ENCODE peak calls at places on chromosomes 13 and 19, in ten cellular contexts. Z is mammary epithelial cell, C is AG04450, Y is cardiac fibroblast, D is WERI-Rb-1, N is SK-N-SH, O is heart left ventricle, G is astrocyte of the cerebellum, P is neural progenitor cell, J is RWPE1. I is an unnamed sample.

GRCh38 chr13:36098080-36098479 is 33.1 kb downstream of the DCLK1 start:
- DNase-seq in D (no peak), G (no peak), N (no peak), O (no peak), J (no peak), C (no peak), Y (peak; percentile 7), P (no peak), Z (no peak), I (no peak)

GRCh38 chr13:24004971-24005370 is 107.7 kb upstream of the C1QTNF9B start:
- DNase-seq in C (no peak), Y (no peak), Z (no peak), O (no peak), G (no peak), D (no peak), N (no peak), J (no peak), P (no peak), I (no peak)

GRCh38 chr19:18194554-18195238 is 1.7 kb downstream of the MPV17L2 start:
- DNase-seq in D (no peak), J (peak; percentile 63), O (no peak), Z (no peak), C (no peak), G (peak; percentile 65), N (peak; percentile 88), Y (no peak), P (peak; percentile 58), I (no peak)

GRCh38 chr13:90752070-90752469 is 595.4 kb upstream of the MIR17HG start:
- DNase-seq in N (no peak), O (no peak), D (no peak), C (no peak), Y (no peak), Z (no peak), J (no peak), G (no peak), P (no peak), I (no peak)

GRCh38 chr13:101522607-101523006 is 70.1 kb downstream of the ITGBL1 start:
- DNase-seq in N (no peak), J (no peak), D (no peak), Y (no peak), Z (no peak), P (no peak), C (no peak), G (no peak), O (no peak), I (no peak)

GRCh38 chr19:14107581-14108461 is 9.7 kb downstream of the PRKACA start:
- DNase-seq in Y (peak; percentile 91), G (no peak), O (peak; percentile 90), C (no peak), J (no peak), P (no peak), Z (no peak), D (no peak), N (no peak), I (no peak)

GRCh38 chr19:7063764-7064418 is 5.4 kb upstream of the MBD3L3 start:
- DNase-seq in N (no peak), G (no peak), Y (no peak), C (no peak), D (no peak), J (no peak), Z (no peak), O (no peak), P (no peak), I (no peak)

GRCh38 chr19:10699650-10700335 is 1.4 kb upstream of the QTRT1 start:
- DNase-seq in Z (peak; percentile 30), C (peak; percentile 23), J (peak; percentile 42), N (peak; percentile 55), P (peak; percentile 70), D (peak; percentile 65), O (no peak), Y (peak; percentile 81), G (peak; percentile 24), I (no peak)

GRCh38 chr19:13825489-13826475 is 30.5 kb downstream of the ZSWIM4 start:
- DNase-seq in C (no peak), Z (no peak), Y (peak; percentile 32), J (no peak), O (no peak), P (peak; percentile 75), D (peak; percentile 55), N (peak; percentile 80), G (no peak), I (no peak)

GRCh38 chr19:34645551-34645950 is 31.4 kb downstream of the SCGB2B2 start:
- DNase-seq in J (no peak), G (no peak), D (peak; percentile 60), O (no peak), C (no peak), N (peak; percentile 77), Y (no peak), Z (no peak), P (no peak), I (no peak)

GRCh38 chr13:97120976-97121375 is 101.2 kb upstream of the MBNL2 start:
- DNase-seq in C (no peak), P (no peak), Z (peak; percentile 33), G (no peak), J (no peak), D (no peak), N (no peak), O (no peak), Y (no peak), I (no peak)

GRCh38 chr19:3573162-3573857 is 566 bp downstream of the HMG20B start:
- DNase-seq in O (peak; percentile 55), N (no peak), C (no peak), Z (no peak), G (no peak), J (no peak), Y (no peak), P (peak; percentile 61), D (no peak), I (no peak)

GRCh38 chr13:49066856-49067255 is 91.1 kb downstream of the FNDC3A start:
- DNase-seq in Z (no peak), N (no peak), O (no peak), D (no peak), C (no peak), P (no peak), J (no peak), G (no peak), Y (no peak), I (no peak)

GRCh38 chr19:50214699-50215543 is 11.5 kb downstream of the MYH14 start:
- DNase-seq in P (peak; percentile 61), C (no peak), G (no peak), Z (no peak), Y (no peak), J (peak; percentile 34), N (no peak), D (no peak), O (no peak), I (no peak)

GRCh38 chr13:97978661-97979450 is 25.4 kb downstream of the IPO5 start:
- DNase-seq in P (peak; percentile 85), C (no peak), J (no peak), Z (no peak), Y (peak; percentile 69), D (no peak), O (no peak), G (peak; percentile 36), N (no peak), I (no peak)

GRCh38 chr13:113495494-113496251 is 5.2 kb upstream of the DCUN1D2 start:
- DNase-seq in D (no peak), J (no peak), N (no peak), G (no peak), O (peak; percentile 52), Z (no peak), Y (peak; percentile 25), C (no peak), P (peak; percentile 55), I (no peak)

GRCh38 chr19:7265963-7266362 is 28.3 kb downstream of the INSR start:
- DNase-seq in O (no peak), D (no peak), Y (no peak), N (no peak), J (no peak), G (no peak), Z (no peak), C (no peak), P (no peak), I (no peak)

DNA sequence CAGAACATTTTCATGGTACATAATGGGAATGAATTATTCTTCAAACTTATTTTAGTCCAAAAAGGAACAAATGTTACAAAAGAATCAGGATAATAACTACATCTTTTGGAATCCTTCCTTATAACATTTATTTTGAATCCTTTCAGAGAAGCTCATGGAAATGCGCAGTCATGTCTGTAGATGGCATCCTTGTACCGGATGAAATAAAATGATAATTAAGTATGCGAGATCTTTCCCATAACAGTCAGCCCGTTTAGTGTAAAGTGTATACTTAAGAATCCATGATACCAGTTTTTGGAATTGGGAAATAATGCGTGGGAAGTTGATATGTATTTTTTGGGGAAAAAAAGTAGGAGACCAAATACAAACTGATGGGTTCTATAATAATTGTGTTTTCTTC is 418.8 kb downstream of the GPC5 start:
- DNase-seq in C (no peak), N (peak; percentile 17), O (no peak), G (no peak), D (peak; percentile 36), Y (peak; percentile 6), J (no peak), Z (peak; percentile 3), P (no peak), I (no peak)
- TF ChIP-seq CTCF in C (peak; percentile 36), N (peak; percentile 64), O (peak; percentile 20), G (peak; percentile 36), D (peak; percentile 46), Y (no peak), J (no peak), Z (peak; percentile 29), P (peak; percentile 31), I (peak; percentile 44)

DNA sequence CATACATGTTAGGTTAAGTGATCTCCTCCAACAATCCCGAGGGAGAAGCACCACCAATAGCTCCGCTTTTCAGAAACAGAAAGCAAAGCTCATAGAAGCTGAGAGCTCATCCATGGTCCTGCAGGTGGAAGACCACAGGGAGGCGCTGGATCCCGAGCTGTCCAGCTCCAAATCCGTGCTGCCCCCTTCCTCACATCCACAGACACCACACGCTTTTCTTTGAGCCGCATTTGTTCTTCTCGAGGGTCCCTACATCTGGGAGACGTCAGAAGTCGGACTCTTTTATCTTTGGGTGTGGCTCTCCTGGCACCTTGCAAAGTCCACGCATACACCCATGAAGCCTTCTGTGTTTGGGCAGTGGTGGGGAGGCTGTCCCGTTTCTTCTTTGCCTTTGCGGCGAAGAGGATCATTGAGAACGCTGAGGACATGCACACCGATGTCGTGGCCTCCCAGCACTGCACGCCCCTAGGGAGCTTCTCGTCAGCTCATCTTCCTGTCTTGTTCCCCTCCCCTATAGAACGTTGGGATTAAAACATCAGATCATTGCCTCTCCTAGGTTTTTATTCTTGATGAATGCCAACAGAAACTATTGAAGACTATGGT is 184.8 kb downstream of the TEX29 start:
- DNase-seq in Y (peak; percentile 2), D (peak; percentile 41), N (peak; percentile 47), Z (no peak), P (peak; percentile 87), J (no peak), G (no peak), O (no peak), C (no peak), I (no peak)
- TF ChIP-seq CTCF in Y (no peak), D (peak; percentile 85), N (peak; percentile 28), Z (no peak), P (peak; percentile 89), J (no peak), G (no peak), O (peak; percentile 16), C (no peak), I (no peak)

GRCh38 chr13:110548891-110549794 is 12.4 kb downstream of the RAB20 start:
- DNase-seq in O (no peak), N (no peak), J (no peak), G (no peak), Y (peak; percentile 7), C (no peak), D (no peak), P (no peak), Z (no peak), I (no peak)
- TF ChIP-seq CTCF in O (no peak), N (peak; percentile 24), J (no peak), G (no peak), Y (no peak), C (no peak), D (no peak), P (no peak), Z (no peak), I (no peak)

GRCh38 chr19:57903298-57904174 is 12.9 kb downstream of the ZNF417 start:
- DNase-seq in Z (peak; percentile 26), O (no peak), Y (peak; percentile 69), N (peak; percentile 42), C (no peak), J (peak; percentile 16), G (no peak), P (peak; percentile 33), D (no peak), I (no peak)
- TF ChIP-seq CTCF in Z (peak; percentile 57), O (peak; percentile 45), Y (peak; percentile 48), N (peak; percentile 51), C (peak; percentile 62), J (peak; percentile 36), G (peak; percentile 38), P (peak; percentile 64), D (peak; percentile 24), I (peak; percentile 56)